ENCODE peak calls at places on chromosomes 12 and 14, in five cellular contexts. J, U, C, P and Z are unnamed samples.
A peak's percentile ranks its signal among the peaks of the same experiment; 100 is the strongest.

GRCh38 chr12:64039285-64039871 is 182.7 kb downstream of the KICS2 start:
- DNase-seq in J (no peak), U (peak; percentile 64), C (peak; percentile 35), P (no peak), Z (no peak)

GRCh38 chr14:69715725-69716482 is 51.0 kb upstream of the SRSF5 start:
- DNase-seq in J (no peak), U (peak; percentile 76), C (no peak), P (peak; percentile 49), Z (no peak)

GRCh38 chr12:49825971-49826421 is 2.2 kb downstream of the NCKAP5L start:
- DNase-seq in J (no peak), U (peak; percentile 72), C (no peak), P (no peak), Z (no peak)

GRCh38 chr12:117063162-117063911 is 35.9 kb downstream of the TESC start:
- DNase-seq in J (no peak), U (no peak), C (peak; percentile 27), P (no peak), Z (no peak)

GRCh38 chr14:85479306-85479705 is 50.6 kb upstream of the FLRT2 start:
- DNase-seq in J (no peak), U (no peak), C (no peak), P (no peak), Z (no peak)

GRCh38 chr14:106879241-106879640 is 1352.9 kb downstream of the TMEM121 start:
- DNase-seq in J (peak; percentile 35), U (peak; percentile 27), C (peak; percentile 6), P (peak; percentile 20), Z (peak; percentile 90)

GRCh38 chr12:102690267-102690666 is 209.9 kb upstream of the IGF1 start:
- DNase-seq in J (no peak), U (no peak), C (no peak), P (no peak), Z (no peak)

GRCh38 chr14:101501341-101501740 is 60.0 kb upstream of the DIO3 start:
- DNase-seq in J (no peak), U (no peak), C (no peak), P (no peak), Z (no peak)

GRCh38 chr12:91007531-91008290 is 2.9 kb upstream of the EPYC start:
- DNase-seq in J (no peak), U (no peak), C (no peak), P (no peak), Z (no peak)

GRCh38 chr12:42611571-42612257 is 22.2 kb upstream of the PRICKLE1 start:
- DNase-seq in J (peak; percentile 12), U (peak; percentile 15), C (no peak), P (no peak), Z (no peak)

GRCh38 chr12:5705791-5706190 is 239.3 kb downstream of the ANO2 start:
- DNase-seq in J (no peak), U (no peak), C (no peak), P (no peak), Z (no peak)

GRCh38 chr12:51401900-51402299 is 10.7 kb upstream of the GALNT6 start:
- DNase-seq in J (no peak), U (no peak), C (no peak), P (no peak), Z (no peak)

GRCh38 chr12:3454780-3455179 is 36.2 kb upstream of the PRMT8 start:
- DNase-seq in J (no peak), U (no peak), C (no peak), P (no peak), Z (no peak)

GRCh38 chr14:43411841-43412240 is 1095.2 kb downstream of the FSCB start:
- DNase-seq in J (no peak), U (no peak), C (no peak), P (no peak), Z (no peak)

GRCh38 chr14:22737052-22737451 is 29.4 kb upstream of the OXA1L start:
- DNase-seq in J (no peak), U (no peak), C (no peak), P (no peak), Z (no peak)

GRCh38 chr12:12562016-12562483 is 613 bp downstream of the DUSP16 start:
- DNase-seq in J (peak; percentile 4), U (peak; percentile 69), C (peak; percentile 62), P (no peak), Z (peak; percentile 52)

GRCh38 chr14:59347511-59347900 is 117.7 kb downstream of the GPR135 start:
- DNase-seq in J (no peak), U (no peak), C (no peak), P (no peak), Z (no peak)

GRCh38 chr12:27870939-27871338 is 90.9 kb upstream of the MANSC4 start:
- DNase-seq in J (no peak), U (peak; percentile 61), C (no peak), P (no peak), Z (no peak)

GRCh38 chr14:103142031-103142430 is 18.8 kb downstream of the TNFAIP2 start:
- DNase-seq in J (no peak), U (no peak), C (no peak), P (no peak), Z (peak; percentile 68)

GRCh38 chr12:2212537-2212936 is 159.8 kb downstream of the CACNA1C start:
- DNase-seq in J (peak; percentile 3), U (no peak), C (no peak), P (no peak), Z (no peak)

GRCh38 chr14:36655571-36655962 is 6.1 kb upstream of the PAX9 start:
- DNase-seq in J (no peak), U (no peak), C (peak; percentile 66), P (no peak), Z (no peak)

GRCh38 chr14:93011650-93012317 is 88.8 kb downstream of the CHGA start:
- DNase-seq in J (no peak), U (no peak), C (no peak), P (no peak), Z (no peak)

GRCh38 chr12:15584366-15585041 is 204.7 kb downstream of the EPS8 start:
- DNase-seq in J (peak; percentile 56), U (peak; percentile 77), C (peak; percentile 74), P (no peak), Z (peak; percentile 71)

GRCh38 chr12:103771466-103771865 is 69.6 kb downstream of the NT5DC3 start:
- DNase-seq in J (peak; percentile 72), U (peak; percentile 63), C (peak; percentile 82), P (peak; percentile 49), Z (no peak)

GRCh38 chr14:104085032-104085888 is at the start of gene ASPG:
- DNase-seq in J (no peak), U (no peak), C (peak; percentile 83), P (no peak), Z (no peak)

GRCh38 chr14:56422703-56423213 is 156.8 kb upstream of the TMEM260 start:
- DNase-seq in J (peak; percentile 79), U (peak; percentile 79), C (peak; percentile 78), P (peak; percentile 26), Z (peak; percentile 71)

GRCh38 chr12:51954465-51955361 is 3.2 kb downstream of the ACVR1B start:
- DNase-seq in J (peak; percentile 82), U (peak; percentile 42), C (no peak), P (no peak), Z (no peak)

GRCh38 chr12:5945071-5946008 is at the start of gene ANO2:
- DNase-seq in J (no peak), U (peak; percentile 44), C (peak; percentile 82), P (peak; percentile 29), Z (peak; percentile 15)

GRCh38 chr12:50825372-50825838 is 17.3 kb upstream of the TMPRSS12 start:
- DNase-seq in J (peak; percentile 76), U (peak; percentile 86), C (peak; percentile 63), P (no peak), Z (peak; percentile 87)

DNA sequence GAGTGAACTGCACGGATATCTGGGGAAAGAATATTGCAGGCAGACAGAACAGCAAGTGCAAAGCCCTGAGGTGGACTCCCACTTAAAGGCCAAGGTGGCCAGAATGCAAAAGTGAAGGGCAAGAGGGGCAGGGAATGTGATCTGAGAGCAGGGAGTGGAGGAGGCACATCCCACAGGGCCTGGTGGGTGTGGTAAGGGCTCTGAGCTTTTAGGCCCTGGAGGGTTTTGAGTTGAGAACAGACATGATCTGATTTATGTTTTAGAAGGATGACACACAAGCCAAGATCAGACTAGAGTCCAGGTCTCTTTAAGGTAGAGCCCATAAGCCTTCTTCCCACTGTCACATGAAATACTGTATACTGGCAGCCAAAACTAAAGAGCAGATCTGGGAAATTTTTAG is 162.5 kb downstream of the SLC38A4 start:
- DNase-seq in J (peak; percentile 58), U (no peak), C (no peak), P (no peak), Z (no peak)
- H3K4me2 ChIP-seq in J (peak overlapping the region; percentile 70), U (no peak overlapping the region), C (no peak overlapping the region), P (no peak overlapping the region), Z (no peak overlapping the region)

DNA sequence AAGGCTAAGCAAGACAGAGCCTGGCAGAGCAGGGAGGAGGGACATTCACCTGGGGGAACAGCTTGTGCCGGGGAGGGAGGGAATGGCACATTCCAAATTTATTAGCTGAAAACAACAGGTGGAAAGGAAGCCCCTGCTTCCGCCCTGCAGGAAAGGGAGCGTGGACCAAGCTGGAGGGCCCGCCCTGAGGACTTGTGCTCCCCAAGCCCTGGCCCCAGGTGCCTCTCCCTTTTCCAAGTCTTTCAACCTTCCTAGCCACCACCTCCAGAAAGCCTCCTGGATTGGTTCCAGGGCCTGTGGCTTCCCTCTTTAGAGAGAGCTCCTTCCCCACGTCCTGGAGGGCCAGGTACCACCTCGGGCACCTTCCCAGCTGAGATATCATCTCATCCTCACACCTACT is 2.7 kb downstream of the DEGS2 start:
- DNase-seq in J (no peak), U (no peak), C (no peak), P (no peak), Z (no peak)
- H3K27me3 ChIP-seq in J (peaks cover 9% of the 10 kb centered on the region), U (peaks cover 30% of the 10 kb centered on the region), C (peaks cover 50% of the 10 kb centered on the region), P (no peaks in the 10 kb centered on the region), Z (no peaks in the 10 kb centered on the region)

GRCh38 chr14:64246688-64247087 is 47.5 kb downstream of the ESR2 start:
- DNase-seq in J (no peak), U (no peak), C (no peak), P (peak; percentile 6), Z (no peak)
- H3K9me2 ChIP-seq in J (no peaks in the 10 kb centered on the region), U (no peaks in the 10 kb centered on the region), C (no peaks in the 10 kb centered on the region), P (no peaks in the 10 kb centered on the region), Z (no peaks in the 10 kb centered on the region)

DNA sequence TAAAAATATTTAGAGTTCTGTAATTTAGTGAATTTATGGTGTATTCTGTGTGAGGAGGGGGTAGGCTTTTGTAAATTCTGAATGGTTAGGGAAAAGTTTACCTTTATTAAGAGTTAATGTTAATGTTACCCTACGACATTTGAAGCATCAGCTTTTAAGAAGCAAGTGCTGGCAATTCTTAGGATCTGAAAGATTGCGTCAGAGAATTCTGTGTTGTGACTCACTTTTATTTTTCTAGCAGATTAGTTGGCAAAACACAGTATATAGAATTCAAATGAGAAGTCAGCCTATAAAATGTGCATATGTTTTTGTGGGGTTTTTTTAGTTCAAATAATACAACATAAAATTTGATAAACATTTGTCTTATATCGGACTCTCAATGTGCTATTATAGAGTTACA is 97.6 kb downstream of the RAD52 start:
- DNase-seq in J (peak; percentile 73), U (peak; percentile 90), C (no peak), P (no peak), Z (no peak)
- H3K4me2 ChIP-seq in J (peak overlapping the region; percentile 54), U (peak overlapping the region; percentile 63), C (no peak overlapping the region), P (peak overlapping the region; percentile 25), Z (no peak overlapping the region)

GRCh38 chr14:32939254-32940065 is 781 bp downstream of the NPAS3 start:
- DNase-seq in J (peak; percentile 63), U (peak; percentile 86), C (peak; percentile 84), P (peak; percentile 46), Z (no peak)
- H3K27me3 ChIP-seq in J (peaks cover 29% of the 10 kb centered on the region), U (peaks cover 25% of the 10 kb centered on the region), C (peaks cover 68% of the 10 kb centered on the region), P (peaks cover 22% of the 10 kb centered on the region), Z (no peaks in the 10 kb centered on the region)